ENCODE peak calls at places on chromosomes 13 and 19, in five cellular contexts. C, A, X, M and D are unnamed samples.

GRCh38 chr13:113862191-113862765 is 1.6 kb downstream of the GAS6 start:
- DNase-seq in M (peak), X (no peak), C (peak), A (peak), D (no peak)

GRCh38 chr13:43580280-43580679 is 206.5 kb downstream of the ENOX1 start:
- DNase-seq in A (no peak), C (no peak), M (no peak), X (no peak), D (no peak)

GRCh38 chr13:104737713-104738112 is 1671.5 kb upstream of the SLC10A2 start:
- DNase-seq in A (no peak), M (no peak), C (peak), X (no peak), D (no peak)

GRCh38 chr13:110259651-110260050 is 47.3 kb downstream of the COL4A1 start:
- DNase-seq in A (no peak), M (no peak), C (peak), X (no peak), D (no peak)

GRCh38 chr19:11265785-11266236 is 3.5 kb upstream of the DOCK6 start:
- DNase-seq in A (no peak), C (no peak), M (peak), X (no peak), D (no peak)

GRCh38 chr19:45160870-45161714 is at the start of gene NKPD1:
- DNase-seq in M (no peak), A (peak), C (no peak), X (no peak), D (no peak)

GRCh38 chr13:52925775-52926285 is 77.4 kb upstream of the PCDH8 start:
- DNase-seq in C (no peak), X (no peak), M (peak), A (no peak), D (no peak)

GRCh38 chr19:2380567-2380966 is 20.5 kb downstream of the TMPRSS9 start:
- DNase-seq in A (no peak), C (no peak), X (no peak), M (no peak), D (no peak)

GRCh38 chr19:19630062-19630414 is 2.0 kb upstream of the LPAR2 start:
- DNase-seq in X (no peak), M (no peak), C (no peak), A (no peak), D (no peak)

GRCh38 chr13:105773241-105773640 is 762.2 kb downstream of the EFNB2 start:
- DNase-seq in X (no peak), M (no peak), A (no peak), C (no peak), D (no peak)

GRCh38 chr19:41871573-41872383 is 5.3 kb upstream of the CD79A start:
- DNase-seq in A (no peak), C (peak), X (peak), M (no peak), D (no peak)

GRCh38 chr13:51643114-51643881 is 59.0 kb downstream of the WDFY2 start:
- DNase-seq in C (peak), M (peak), X (no peak), A (no peak), D (no peak)

GRCh38 chr13:48600374-48601364 is 53.1 kb upstream of the CYSLTR2 start:
- DNase-seq in C (peak), X (no peak), M (no peak), A (no peak), D (no peak)

GRCh38 chr19:3398114-3398899 is 31.9 kb downstream of the NFIC start:
- DNase-seq in C (no peak), A (no peak), M (no peak), X (no peak), D (no peak)

GRCh38 chr19:2121416-2122051 is 24.8 kb downstream of the IZUMO4 start:
- DNase-seq in X (no peak), C (no peak), A (no peak), M (no peak), D (no peak)

GRCh38 chr19:16871870-16872269 is 16.9 kb upstream of the F2RL3 start:
- DNase-seq in M (no peak), C (no peak), X (no peak), A (no peak), D (no peak)

GRCh38 chr13:106566682-106567420 is 1.1 kb downstream of the ARGLU1 start:
- DNase-seq in A (no peak), M (peak), X (peak), C (peak), D (no peak)

GRCh38 chr19:17765069-17765618 is 13.9 kb downstream of the FCHO1 start:
- DNase-seq in M (no peak), A (no peak), C (no peak), X (no peak), D (no peak)

GRCh38 chr13:75633285-75633684 is 2.8 kb upstream of the LMO7 start:
- DNase-seq in X (no peak), M (no peak), C (peak), A (no peak), D (no peak)

GRCh38 chr19:17455308-17455707 is 5.4 kb downstream of the NXNL1 start:
- DNase-seq in A (no peak), C (no peak), M (no peak), X (no peak), D (no peak)

GRCh38 chr19:29487432-29487831 is 38.4 kb upstream of the VSTM2B start:
- DNase-seq in C (no peak), X (no peak), A (peak), M (no peak), D (no peak)

GRCh38 chr13:47120284-47120683 is 223.4 kb upstream of the HTR2A start:
- DNase-seq in A (peak), M (no peak), C (no peak), X (no peak), D (no peak)

GRCh38 chr19:5436101-5436947 is 18.9 kb upstream of the ZNRF4 start:
- DNase-seq in A (peak), C (peak), M (peak), X (no peak), D (peak)

GRCh38 chr19:41376998-41377365 is 649 bp downstream of the TMEM91 start:
- DNase-seq in A (no peak), C (no peak), X (no peak), M (no peak), D (no peak)

GRCh38 chr13:105920375-105920774 is 615.1 kb downstream of the EFNB2 start:
- DNase-seq in A (no peak), M (peak), C (peak), X (no peak), D (no peak)

GRCh38 chr13:41945926-41946325 is 15.0 kb downstream of the VWA8 start:
- DNase-seq in M (no peak), C (no peak), A (no peak), X (no peak), D (no peak)

GRCh38 chr19:13902993-13903555 is 2.8 kb downstream of the BRME1 start:
- DNase-seq in X (no peak), A (no peak), C (peak), M (no peak), D (no peak)

GRCh38 chr13:49936943-49937273 is 768 bp upstream of the SPRYD7 start:
- DNase-seq in A (no peak), X (no peak), M (no peak), C (no peak), D (no peak)

GRCh38 chr13:40064154-40064713 is 408.8 kb downstream of the COG6 start:
- DNase-seq in M (no peak), A (no peak), X (no peak), C (peak), D (no peak)

GRCh38 chr19:58326501-58326913 is 287 bp upstream of the ZSCAN22 start:
- DNase-seq in M (no peak), X (no peak), C (no peak), A (no peak), D (no peak)

GRCh38 chr19:22620912-22621311 is 13.2 kb upstream of the ZNF492 start:
- DNase-seq in A (no peak), X (no peak), C (no peak), M (no peak), D (no peak)